ENCODE peak calls at places on chromosome 7, in seven cellular contexts. One of them, this sample, is unnamed.
A peak's percentile ranks its signal among the peaks of the same experiment; 100 is the strongest.

GRCh38 chr7:11427686-11428273 is 404.2 kb downstream of the THSD7A start:
- DNase-seq in transverse colon: no peak
- DNase-seq in ovary: no peak
- DNase-seq in stomach: no peak
- DNase-seq in K562: peak; percentile 65
- DNase-seq in sigmoid colon: no peak
- DNase-seq in H1: no peak
- DNase-seq in this sample: no peak

GRCh38 chr7:137975223-137975622 is 26.7 kb downstream of the CREB3L2 start:
- DNase-seq in transverse colon: no peak
- DNase-seq in ovary: no peak
- DNase-seq in stomach: no peak
- DNase-seq in K562: peak; percentile 61
- DNase-seq in sigmoid colon: peak; percentile 80
- DNase-seq in H1: no peak
- DNase-seq in this sample: peak; percentile 56

GRCh38 chr7:100894860-100895700 is 608 bp downstream of the ACHE start:
- DNase-seq in transverse colon: peak; percentile 62
- DNase-seq in ovary: peak; percentile 81
- DNase-seq in stomach: peak; percentile 50
- DNase-seq in K562: peak; percentile 79
- DNase-seq in sigmoid colon: peak; percentile 76
- DNase-seq in H1: peak; percentile 100
- DNase-seq in this sample: no peak

GRCh38 chr7:11153694-11154093 is 180.0 kb downstream of the PHF14 start:
- DNase-seq in transverse colon: no peak
- DNase-seq in ovary: no peak
- DNase-seq in stomach: no peak
- DNase-seq in K562: no peak
- DNase-seq in sigmoid colon: no peak
- DNase-seq in H1: no peak
- DNase-seq in this sample: no peak

GRCh38 chr7:99372275-99373085 is 2.0 kb upstream of the ARPC1B start:
- DNase-seq in transverse colon: peak; percentile 57
- DNase-seq in ovary: no peak
- DNase-seq in stomach: peak; percentile 51
- DNase-seq in K562: no peak
- DNase-seq in sigmoid colon: peak; percentile 71
- DNase-seq in H1: no peak
- DNase-seq in this sample: no peak

GRCh38 chr7:111873963-111874693 is 311.8 kb upstream of the IMMP2L start:
- DNase-seq in transverse colon: no peak
- DNase-seq in ovary: no peak
- DNase-seq in stomach: no peak
- DNase-seq in K562: no peak
- DNase-seq in sigmoid colon: no peak
- DNase-seq in H1: no peak
- DNase-seq in this sample: no peak

GRCh38 chr7:96189129-96189815 is 132.6 kb downstream of the SLC25A13 start:
- DNase-seq in transverse colon: peak; percentile 14
- DNase-seq in ovary: no peak
- DNase-seq in stomach: no peak
- DNase-seq in K562: no peak
- DNase-seq in sigmoid colon: no peak
- DNase-seq in H1: no peak
- DNase-seq in this sample: no peak

GRCh38 chr7:31462636-31463035 is 51.3 kb upstream of the ITPRID1 start:
- DNase-seq in transverse colon: no peak
- DNase-seq in ovary: no peak
- DNase-seq in stomach: no peak
- DNase-seq in K562: no peak
- DNase-seq in sigmoid colon: no peak
- DNase-seq in H1: no peak
- DNase-seq in this sample: no peak

GRCh38 chr7:2500701-2501100 is 18.9 kb upstream of the LFNG start:
- DNase-seq in transverse colon: no peak
- DNase-seq in ovary: no peak
- DNase-seq in stomach: no peak
- DNase-seq in K562: no peak
- DNase-seq in sigmoid colon: no peak
- DNase-seq in H1: no peak
- DNase-seq in this sample: no peak

GRCh38 chr7:102425639-102426267 is 7.6 kb upstream of the ORAI2 start:
- DNase-seq in transverse colon: peak; percentile 83
- DNase-seq in ovary: no peak
- DNase-seq in stomach: peak; percentile 63
- DNase-seq in K562: no peak
- DNase-seq in sigmoid colon: no peak
- DNase-seq in H1: no peak
- DNase-seq in this sample: no peak

GRCh38 chr7:106143711-106144347 is 31.7 kb upstream of the SYPL1 start:
- DNase-seq in transverse colon: no peak
- DNase-seq in ovary: no peak
- DNase-seq in stomach: no peak
- DNase-seq in K562: peak; percentile 31
- DNase-seq in sigmoid colon: no peak
- DNase-seq in H1: no peak
- DNase-seq in this sample: no peak

GRCh38 chr7:76089865-76090495 is 42.1 kb downstream of the MDH2 start:
- DNase-seq in transverse colon: no peak
- DNase-seq in ovary: no peak
- DNase-seq in stomach: peak; percentile 81
- DNase-seq in K562: no peak
- DNase-seq in sigmoid colon: no peak
- DNase-seq in H1: no peak
- DNase-seq in this sample: no peak

GRCh38 chr7:72035275-72035674 is 376.9 kb downstream of the CALN1 start:
- DNase-seq in transverse colon: no peak
- DNase-seq in ovary: no peak
- DNase-seq in stomach: no peak
- DNase-seq in K562: no peak
- DNase-seq in sigmoid colon: no peak
- DNase-seq in H1: no peak
- DNase-seq in this sample: no peak

GRCh38 chr7:5230272-5231067 is 40.4 kb downstream of the WIPI2 start:
- DNase-seq in transverse colon: no peak
- DNase-seq in ovary: no peak
- DNase-seq in stomach: no peak
- DNase-seq in K562: no peak
- DNase-seq in sigmoid colon: no peak
- DNase-seq in H1: no peak
- DNase-seq in this sample: no peak

GRCh38 chr7:41930538-41931262 is 227.8 kb upstream of the INHBA start:
- DNase-seq in transverse colon: no peak
- DNase-seq in ovary: no peak
- DNase-seq in stomach: no peak
- DNase-seq in K562: no peak
- DNase-seq in sigmoid colon: no peak
- DNase-seq in H1: no peak
- DNase-seq in this sample: no peak

GRCh38 chr7:84484502-84485079 is 290.0 kb upstream of the SEMA3A start:
- DNase-seq in transverse colon: no peak
- DNase-seq in ovary: no peak
- DNase-seq in stomach: no peak
- DNase-seq in K562: no peak
- DNase-seq in sigmoid colon: no peak
- DNase-seq in H1: no peak
- DNase-seq in this sample: no peak

GRCh38 chr7:40469481-40469880 is 334.7 kb downstream of the SUGCT start:
- DNase-seq in transverse colon: no peak
- DNase-seq in ovary: no peak
- DNase-seq in stomach: no peak
- DNase-seq in K562: no peak
- DNase-seq in sigmoid colon: no peak
- DNase-seq in H1: no peak
- DNase-seq in this sample: no peak

GRCh38 chr7:69422473-69423102 is 175.7 kb upstream of the AUTS2 start:
- DNase-seq in transverse colon: no peak
- DNase-seq in ovary: no peak
- DNase-seq in stomach: no peak
- DNase-seq in K562: no peak
- DNase-seq in sigmoid colon: no peak
- DNase-seq in H1: no peak
- DNase-seq in this sample: no peak

GRCh38 chr7:69414555-69414954 is 183.7 kb upstream of the AUTS2 start:
- DNase-seq in transverse colon: no peak
- DNase-seq in ovary: no peak
- DNase-seq in stomach: no peak
- DNase-seq in K562: no peak
- DNase-seq in sigmoid colon: no peak
- DNase-seq in H1: no peak
- DNase-seq in this sample: no peak

GRCh38 chr7:69419928-69420327 is 178.3 kb upstream of the AUTS2 start:
- DNase-seq in transverse colon: no peak
- DNase-seq in ovary: no peak
- DNase-seq in stomach: no peak
- DNase-seq in K562: no peak
- DNase-seq in sigmoid colon: no peak
- DNase-seq in H1: no peak
- DNase-seq in this sample: no peak

DNA sequence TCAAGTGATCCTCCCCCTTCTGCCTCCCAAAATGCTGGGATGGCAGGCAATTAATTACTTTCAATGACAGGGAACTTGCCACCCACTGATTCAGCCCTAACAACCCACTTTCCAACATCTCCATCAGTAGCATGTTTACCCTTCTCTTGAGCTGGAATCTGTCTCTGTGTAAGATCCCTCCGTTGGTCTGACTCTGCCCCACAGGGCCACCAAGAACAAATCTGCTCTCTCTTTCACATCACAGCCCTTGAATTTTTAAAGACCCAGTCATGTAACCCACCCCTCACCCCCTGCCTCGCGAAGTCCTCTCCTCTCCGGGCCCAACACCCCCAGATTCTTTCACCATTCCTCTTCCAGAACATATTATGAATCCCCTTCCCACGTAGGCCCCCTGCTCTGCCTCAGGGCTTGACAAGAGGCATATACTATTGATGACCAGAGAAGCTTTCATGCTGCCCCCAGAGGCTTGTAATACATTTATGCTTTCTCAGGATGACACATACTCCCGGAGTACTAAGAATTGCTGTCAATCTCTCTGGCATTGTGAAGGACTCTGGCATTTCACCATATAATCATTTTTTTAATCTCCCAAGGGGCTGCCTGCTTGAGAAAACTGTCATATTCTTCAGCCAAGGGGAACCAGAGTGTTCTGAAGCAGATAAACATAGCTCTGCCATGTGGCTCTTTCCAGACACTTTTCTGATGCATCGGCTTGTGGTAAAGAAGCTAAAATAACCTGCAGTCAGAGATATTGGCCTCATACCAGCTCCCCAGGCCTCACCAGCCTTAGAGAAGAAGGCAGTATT is 179.2 kb upstream of the AUTS2 start:
- DNase-seq in transverse colon: no peak
- DNase-seq in ovary: no peak
- DNase-seq in stomach: no peak
- DNase-seq in K562: no peak
- DNase-seq in sigmoid colon: no peak
- DNase-seq in H1: no peak
- DNase-seq in this sample: no peak
- TF ChIP-seq EP300 in transverse colon: no peak
- TF ChIP-seq EP300 in ovary: no peak
- TF ChIP-seq EP300 in stomach: no peak
- TF ChIP-seq EP300 in K562: no peak
- TF ChIP-seq EP300 in sigmoid colon: no peak
- TF ChIP-seq EP300 in H1: no peak
- TF ChIP-seq EP300 in this sample: no peak

DNA sequence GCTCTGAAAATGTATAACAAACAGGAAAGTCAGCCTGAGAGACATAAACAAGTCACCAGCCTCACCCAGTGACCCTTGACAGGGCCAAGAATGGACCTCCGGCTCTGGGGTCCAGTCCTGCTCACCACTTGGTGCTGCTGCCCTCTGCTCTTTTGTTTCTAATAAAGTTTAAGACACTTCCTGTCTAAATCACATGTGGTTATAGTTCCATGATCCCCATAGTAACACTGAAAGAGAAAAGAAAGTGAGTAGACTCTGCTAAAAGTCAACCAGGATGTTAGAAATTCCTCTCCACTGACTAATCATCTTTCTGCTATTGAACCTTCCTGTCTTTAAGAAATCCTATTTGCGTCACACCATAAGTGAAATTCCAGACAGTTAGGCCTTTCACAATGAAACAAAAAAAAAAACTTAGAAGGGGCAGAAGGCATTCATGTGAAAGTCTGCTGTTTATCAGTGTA is 179.2 kb upstream of the BET1 start:
- DNase-seq in transverse colon: no peak
- DNase-seq in ovary: peak; percentile 25
- DNase-seq in stomach: no peak
- DNase-seq in K562: no peak
- DNase-seq in sigmoid colon: no peak
- DNase-seq in H1: no peak
- DNase-seq in this sample: no peak
- TF ChIP-seq EP300 in transverse colon: no peak
- TF ChIP-seq EP300 in ovary: no peak
- TF ChIP-seq EP300 in stomach: no peak
- TF ChIP-seq EP300 in K562: no peak
- TF ChIP-seq EP300 in sigmoid colon: no peak
- TF ChIP-seq EP300 in H1: no peak
- TF ChIP-seq EP300 in this sample: peak; percentile 81

GRCh38 chr7:37771342-37771741 is 77.1 kb upstream of the NME8 start:
- DNase-seq in transverse colon: no peak
- DNase-seq in ovary: no peak
- DNase-seq in stomach: no peak
- DNase-seq in K562: no peak
- DNase-seq in sigmoid colon: no peak
- DNase-seq in H1: no peak
- DNase-seq in this sample: no peak

GRCh38 chr7:37770813-37771212 is 77.6 kb upstream of the NME8 start:
- DNase-seq in transverse colon: no peak
- DNase-seq in ovary: no peak
- DNase-seq in stomach: no peak
- DNase-seq in K562: no peak
- DNase-seq in sigmoid colon: no peak
- DNase-seq in H1: no peak
- DNase-seq in this sample: no peak

GRCh38 chr7:37765872-37766525 is 82.4 kb upstream of the NME8 start:
- DNase-seq in transverse colon: no peak
- DNase-seq in ovary: no peak
- DNase-seq in stomach: no peak
- DNase-seq in K562: no peak
- DNase-seq in sigmoid colon: no peak
- DNase-seq in H1: no peak
- DNase-seq in this sample: no peak
- TF ChIP-seq EP300 in transverse colon: no peak
- TF ChIP-seq EP300 in ovary: no peak
- TF ChIP-seq EP300 in stomach: no peak
- TF ChIP-seq EP300 in K562: no peak
- TF ChIP-seq EP300 in sigmoid colon: no peak
- TF ChIP-seq EP300 in H1: no peak
- TF ChIP-seq EP300 in this sample: no peak

DNA sequence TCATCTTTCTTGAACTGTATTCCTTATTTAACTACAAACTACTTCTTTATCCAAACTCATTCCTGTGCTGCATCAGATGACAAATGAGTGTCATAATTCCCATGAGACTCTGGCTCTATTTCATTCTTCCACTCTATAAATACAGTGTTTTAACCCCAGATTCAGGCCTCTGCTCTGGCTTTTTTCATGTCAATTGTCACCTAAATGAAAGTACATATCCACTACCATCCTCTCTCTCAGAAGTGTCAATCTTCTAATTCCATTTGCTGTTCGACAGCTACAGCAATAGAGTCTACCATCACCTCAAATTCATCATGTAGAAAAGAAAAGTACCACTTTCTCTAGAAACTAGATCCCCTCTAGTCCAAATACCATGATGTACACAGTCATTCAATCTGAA is 172.7 kb downstream of the CACNA2D1 start:
- DNase-seq in transverse colon: no peak
- DNase-seq in ovary: no peak
- DNase-seq in stomach: no peak
- DNase-seq in K562: no peak
- DNase-seq in sigmoid colon: no peak
- DNase-seq in H1: no peak
- DNase-seq in this sample: no peak
- TF ChIP-seq EP300 in transverse colon: no peak
- TF ChIP-seq EP300 in ovary: no peak
- TF ChIP-seq EP300 in stomach: no peak
- TF ChIP-seq EP300 in K562: no peak
- TF ChIP-seq EP300 in sigmoid colon: no peak
- TF ChIP-seq EP300 in H1: no peak
- TF ChIP-seq EP300 in this sample: no peak